ENCODE peak calls at places on chromosomes 16 and 17, in six cellular contexts. X, C, P, B, A and U are unnamed samples.

GRCh38 chr17:30212750-30213149 is 22.7 kb downstream of the SLC6A4 start:
- DNase-seq in X (no peak), C (no peak), P (no peak), B (no peak), A (no peak), U (no peak)

GRCh38 chr16:56742030-56742984 is 12.4 kb downstream of the NUP93 start:
- DNase-seq in X (no peak), C (no peak), P (no peak), B (peak), A (no peak), U (no peak)

GRCh38 chr17:45227101-45227591 is 5.5 kb downstream of the FMNL1 start:
- DNase-seq in X (no peak), C (no peak), P (peak), B (no peak), A (no peak), U (no peak)

GRCh38 chr17:36950027-36950426 is 1.3 kb downstream of the AATF start:
- DNase-seq in X (no peak), C (no peak), P (no peak), B (no peak), A (no peak), U (no peak)

GRCh38 chr17:4182043-4182442 is 39.0 kb downstream of the CYB5D2 start:
- DNase-seq in X (no peak), C (no peak), P (no peak), B (no peak), A (no peak), U (no peak)

GRCh38 chr17:35073991-35074627 is 10.6 kb upstream of the RFFL start:
- DNase-seq in X (no peak), C (no peak), P (no peak), B (no peak), A (peak), U (no peak)

GRCh38 chr16:19417640-19418039 is at the start of gene TMC5:
- DNase-seq in X (no peak), C (no peak), P (no peak), B (no peak), A (no peak), U (no peak)

GRCh38 chr16:89545044-89545830 is 15.2 kb upstream of the RPL13 start:
- DNase-seq in X (no peak), C (no peak), P (no peak), B (no peak), A (no peak), U (no peak)

GRCh38 chr17:57067162-57067561 is 17.9 kb upstream of the AKAP1 start:
- DNase-seq in X (no peak), C (no peak), P (no peak), B (no peak), A (no peak), U (no peak)

GRCh38 chr16:24668481-24669001 is 60.9 kb upstream of the TNRC6A start:
- DNase-seq in X (peak), C (no peak), P (no peak), B (peak), A (no peak), U (no peak)

GRCh38 chr17:28325221-28325620 is 6.2 kb downstream of the TMEM97 start:
- DNase-seq in X (no peak), C (no peak), P (no peak), B (no peak), A (no peak), U (no peak)

GRCh38 chr17:4527552-4527951 is 27.6 kb downstream of the MYBBP1A start:
- DNase-seq in X (no peak), C (no peak), P (no peak), B (no peak), A (no peak), U (no peak)

GRCh38 chr17:80394629-80395216 is 20.2 kb upstream of the ENDOV start:
- DNase-seq in X (no peak), C (no peak), P (no peak), B (no peak), A (no peak), U (no peak)

GRCh38 chr17:74113326-74113725 is 90.2 kb upstream of the RPL38 start:
- DNase-seq in X (no peak), C (no peak), P (no peak), B (no peak), A (no peak), U (no peak)

GRCh38 chr17:52546493-52546892 is 388.0 kb upstream of the CA10 start:
- DNase-seq in X (no peak), C (no peak), P (no peak), B (no peak), A (no peak), U (no peak)

GRCh38 chr17:64718058-64718457 is 56.0 kb upstream of the SMURF2 start:
- DNase-seq in X (no peak), C (no peak), P (no peak), B (no peak), A (peak), U (no peak)

GRCh38 chr16:78443780-78444422 is 344.4 kb downstream of the WWOX start:
- DNase-seq in X (no peak), C (peak), P (no peak), B (no peak), A (no peak), U (no peak)

GRCh38 chr17:54882371-54882770 is 18.3 kb upstream of the TOM1L1 start:
- DNase-seq in X (no peak), C (no peak), P (no peak), B (no peak), A (no peak), U (no peak)

GRCh38 chr17:47650525-47651522 is 1.1 kb downstream of the KPNB1 start:
- DNase-seq in X (peak), C (peak), P (peak), B (peak), A (peak), U (peak)

GRCh38 chr16:10338426-10338825 is 47.4 kb upstream of the ATF7IP2 start:
- DNase-seq in X (no peak), C (no peak), P (no peak), B (no peak), A (no peak), U (no peak)

GRCh38 chr17:11514565-11514964 is 83.7 kb upstream of the DNAH9 start:
- DNase-seq in X (no peak), C (no peak), P (peak), B (no peak), A (no peak), U (no peak)

GRCh38 chr17:77846531-77847085 is 111.9 kb upstream of the TNRC6C start:
- DNase-seq in X (peak), C (peak), P (no peak), B (no peak), A (no peak), U (no peak)

GRCh38 chr17:31339906-31340661 is 18.7 kb upstream of the EVI2A start:
- DNase-seq in X (no peak), C (no peak), P (no peak), B (peak), A (no peak), U (no peak)

GRCh38 chr17:7394452-7395191 is at the start of gene PLSCR3:
- DNase-seq in X (peak), C (peak), P (peak), B (peak), A (peak), U (peak)

GRCh38 chr17:82750241-82750905 is 1.5 kb upstream of the TBCD start:
- DNase-seq in X (no peak), C (no peak), P (peak), B (no peak), A (no peak), U (no peak)

GRCh38 chr16:85436636-85437160 is 176.4 kb upstream of the GSE1 start:
- DNase-seq in X (no peak), C (no peak), P (peak), B (peak), A (no peak), U (no peak)

GRCh38 chr17:45225964-45226530 is 4.4 kb downstream of the FMNL1 start:
- DNase-seq in X (peak), C (peak), P (peak), B (no peak), A (no peak), U (no peak)

GRCh38 chr17:30226878-30227277 is 8.6 kb downstream of the SLC6A4 start:
- DNase-seq in X (no peak), C (no peak), P (no peak), B (no peak), A (no peak), U (no peak)

GRCh38 chr17:35555695-35556094 is 4.9 kb downstream of the SLFN14 start:
- DNase-seq in X (no peak), C (no peak), P (no peak), B (no peak), A (no peak), U (no peak)

GRCh38 chr16:85086347-85087291 is 25.7 kb downstream of the CIBAR2 start:
- DNase-seq in X (peak), C (peak), P (peak), B (peak), A (peak), U (peak)

GRCh38 chr16:67349172-67349571 is 22.6 kb downstream of the LRRC36 start:
- DNase-seq in X (no peak), C (no peak), P (no peak), B (no peak), A (no peak), U (no peak)

GRCh38 chr17:1958134-1958881 is 66.8 kb downstream of the RTN4RL1 start:
- DNase-seq in X (no peak), C (no peak), P (no peak), B (peak), A (no peak), U (no peak)